ENCODE peak calls at places on chromosomes 13 and 19, in four cellular contexts. A is H9, E is Calu3, Z is left ventricle myocardium inferior. G is an unnamed sample.

GRCh38 chr19:17671906-17672305 is 16.2 kb downstream of the UNC13A start:
- DNase-seq in A (peak), Z (no peak), E (peak), G (peak)

GRCh38 chr13:55464222-55464621 is 1676.5 kb upstream of the PRR20A start:
- DNase-seq in E (no peak), A (no peak), Z (no peak), G (no peak)

GRCh38 chr13:74990992-74991391 is 491.0 kb downstream of the TBC1D4 start:
- DNase-seq in E (no peak), A (no peak), Z (no peak), G (no peak)

GRCh38 chr19:32652893-32653625 is 21.9 kb downstream of the ANKRD27 start:
- DNase-seq in E (peak), Z (peak), A (no peak), G (no peak)

GRCh38 chr19:13083627-13084026 is 19.0 kb downstream of the LYL1 start:
- DNase-seq in Z (no peak), A (no peak), E (no peak), G (no peak)

GRCh38 chr19:15101479-15102082 is 5.6 kb upstream of the SYDE1 start:
- DNase-seq in Z (no peak), A (peak), E (peak), G (peak)

GRCh38 chr19:10102787-10103236 is 334 bp upstream of the ANGPTL6 start:
- DNase-seq in Z (no peak), A (no peak), E (no peak), G (no peak)

GRCh38 chr19:40702337-40703012 is 12.0 kb upstream of the NUMBL start:
- DNase-seq in Z (peak), E (no peak), A (peak), G (no peak)

GRCh38 chr19:35459414-35460082 is 11.5 kb downstream of the FFAR2 start:
- DNase-seq in E (peak), Z (peak), A (no peak), G (no peak)

GRCh38 chr13:93316848-93317247 is 90.2 kb downstream of the GPC6 start:
- DNase-seq in A (no peak), E (no peak), Z (no peak), G (no peak)

GRCh38 chr13:106498571-106498970 is 36.9 kb downstream of the EFNB2 start:
- DNase-seq in A (no peak), E (no peak), Z (no peak), G (no peak)

GRCh38 chr13:75550159-75550567 is 572 bp downstream of the UCHL3 start:
- DNase-seq in E (peak), A (no peak), Z (no peak), G (no peak)

GRCh38 chr19:5738423-5738822 is 18.0 kb downstream of the CATSPERD start:
- DNase-seq in E (no peak), Z (no peak), A (no peak), G (no peak)

GRCh38 chr13:33205804-33206221 is 79.7 kb downstream of the STARD13 start:
- DNase-seq in A (no peak), E (no peak), Z (no peak), G (no peak)

GRCh38 chr19:34269081-34269480 is 14.7 kb downstream of the GARRE1 start:
- DNase-seq in A (no peak), Z (no peak), E (no peak), G (no peak)

GRCh38 chr19:41144403-41144802 is 30.2 kb downstream of the CYP2F1 start:
- DNase-seq in E (peak), Z (peak), A (peak), G (peak)

GRCh38 chr13:82878536-82878935 is 1003.7 kb downstream of the SLITRK1 start:
- DNase-seq in Z (no peak), E (no peak), A (no peak), G (no peak)

GRCh38 chr19:7869910-7870511 is 4.2 kb downstream of the PRR36 start:
- DNase-seq in Z (no peak), A (peak), E (no peak), G (no peak)

GRCh38 chr13:26300140-26300539 is 46.2 kb downstream of the CDK8 start:
- DNase-seq in Z (no peak), A (no peak), E (no peak), G (no peak)

GRCh38 chr19:55419089-55419488 is 11.5 kb upstream of the UBE2S start:
- DNase-seq in A (no peak), Z (no peak), E (no peak), G (no peak)

GRCh38 chr19:3801412-3802096 is 15.4 kb upstream of the MATK start:
- DNase-seq in A (peak), Z (peak), E (no peak), G (no peak)

GRCh38 chr19:8489591-8490394 is 12.6 kb downstream of the PRAM1 start:
- DNase-seq in A (peak), E (no peak), Z (no peak), G (no peak)

GRCh38 chr13:34176636-34177035 is 358.7 kb downstream of the RFC3 start:
- DNase-seq in E (no peak), A (no peak), Z (no peak), G (no peak)

DNA sequence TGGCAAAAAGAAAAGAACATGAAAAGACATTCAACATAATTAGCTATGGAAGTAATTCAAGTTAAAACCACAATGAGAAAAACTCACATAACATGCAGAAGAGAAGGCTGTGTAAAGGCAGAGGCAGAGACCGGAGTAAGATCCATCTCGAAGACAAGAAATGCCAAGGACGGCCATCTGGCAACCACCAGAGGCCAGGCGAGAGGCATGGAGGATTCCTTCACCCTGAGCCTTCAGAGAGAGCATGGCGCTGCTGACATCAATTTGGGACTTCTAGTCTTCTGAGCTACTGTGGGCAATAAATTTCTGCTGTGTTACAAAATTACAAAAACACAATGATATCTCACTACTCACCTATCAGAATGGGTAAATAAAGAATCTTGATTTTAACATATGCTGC is 381.0 kb downstream of the TSHZ3 start:
- DNase-seq in E (no peak), A (no peak), Z (no peak), G (no peak)
- TF ChIP-seq CTCF in E (no peak), A (peak), Z (no peak), G (no peak)

GRCh38 chr19:29664753-29665214 is 477 bp upstream of the PLEKHF1 start:
- DNase-seq in E (no peak), Z (no peak), A (no peak), G (no peak)
- TF ChIP-seq CTCF in E (no peak), Z (peak), A (no peak), G (peak)

GRCh38 chr13:113086031-113086750 is 19.4 kb upstream of the F7 start:
- DNase-seq in A (peak), Z (no peak), E (no peak), G (no peak)
- TF ChIP-seq CTCF in A (peak), Z (no peak), E (no peak), G (no peak)

GRCh38 chr19:47469419-47469700 is 2.3 kb downstream of the SLC8A2 start:
- DNase-seq in A (no peak), E (no peak), Z (no peak), G (no peak)
- TF ChIP-seq CTCF in A (no peak), E (no peak), Z (no peak), G (no peak)

DNA sequence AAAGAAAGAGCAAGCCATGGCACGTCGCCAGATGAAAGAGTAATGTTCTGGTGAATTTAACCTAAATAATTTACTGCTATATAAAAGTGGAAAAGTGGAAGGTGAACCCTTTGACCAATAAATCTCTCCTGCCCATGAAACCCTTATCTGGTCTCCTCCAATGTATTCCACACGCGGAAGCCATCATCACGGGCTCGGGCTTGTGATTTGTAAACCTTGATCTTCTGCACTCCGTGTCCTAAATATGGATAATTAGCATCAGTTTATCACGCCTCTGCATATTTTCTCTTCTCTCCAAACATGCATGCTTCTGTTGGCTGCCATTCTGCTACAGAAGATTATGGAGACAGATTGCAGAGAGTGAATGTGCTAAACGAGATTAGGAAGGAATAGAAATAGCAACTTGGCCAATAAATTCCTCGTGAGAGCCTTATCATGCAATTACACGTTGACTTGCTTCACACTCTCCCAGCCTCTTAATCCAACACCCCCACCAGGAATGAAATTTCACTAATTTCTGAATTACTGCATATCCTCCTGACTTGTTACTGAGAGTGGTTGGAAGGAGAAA is 34.5 kb downstream of the SOX1 start:
- DNase-seq in A (no peak), E (no peak), Z (no peak), G (no peak)
- TF ChIP-seq CTCF in A (no peak), E (no peak), Z (no peak), G (no peak)

DNA sequence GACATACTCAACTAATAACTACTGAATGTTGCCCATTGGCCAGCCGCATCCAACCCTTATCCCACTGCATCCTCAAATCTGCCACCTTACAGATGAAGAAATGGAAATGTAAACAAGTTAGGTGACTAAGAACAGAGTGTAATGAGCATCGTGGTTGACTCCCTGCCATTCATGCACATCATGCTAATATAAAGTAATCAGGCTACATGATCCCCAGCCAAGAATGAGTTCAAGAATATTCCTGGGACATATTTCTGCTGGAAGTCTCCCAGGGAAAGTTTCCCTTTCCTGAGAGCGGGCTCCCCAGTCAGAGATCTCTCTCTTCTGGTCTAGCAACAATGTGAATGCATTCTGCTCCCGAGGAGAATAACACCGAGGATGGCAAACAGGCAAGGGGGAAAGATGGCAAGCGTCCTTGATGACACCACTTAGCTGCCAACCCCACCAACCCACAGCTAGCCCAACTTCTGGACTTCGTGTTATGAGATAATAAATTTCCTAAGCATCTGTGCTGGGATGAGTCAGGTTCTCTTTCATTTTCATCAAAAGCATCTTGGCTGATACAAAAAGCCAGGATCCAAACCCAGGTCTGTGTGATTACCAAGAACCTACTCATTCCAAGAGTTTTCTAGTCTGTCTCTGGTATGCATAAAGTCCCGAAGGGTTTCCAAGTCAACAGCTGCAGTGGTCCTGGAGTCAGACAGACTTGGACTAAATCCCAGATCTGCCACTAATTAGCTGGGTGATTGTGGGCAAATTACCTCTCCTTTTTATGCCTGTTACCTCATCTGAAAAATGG is 55.7 kb upstream of the SERP2 start:
- DNase-seq in A (no peak), Z (no peak), E (no peak), G (no peak)
- TF ChIP-seq CTCF in A (no peak), Z (no peak), E (no peak), G (no peak)

DNA sequence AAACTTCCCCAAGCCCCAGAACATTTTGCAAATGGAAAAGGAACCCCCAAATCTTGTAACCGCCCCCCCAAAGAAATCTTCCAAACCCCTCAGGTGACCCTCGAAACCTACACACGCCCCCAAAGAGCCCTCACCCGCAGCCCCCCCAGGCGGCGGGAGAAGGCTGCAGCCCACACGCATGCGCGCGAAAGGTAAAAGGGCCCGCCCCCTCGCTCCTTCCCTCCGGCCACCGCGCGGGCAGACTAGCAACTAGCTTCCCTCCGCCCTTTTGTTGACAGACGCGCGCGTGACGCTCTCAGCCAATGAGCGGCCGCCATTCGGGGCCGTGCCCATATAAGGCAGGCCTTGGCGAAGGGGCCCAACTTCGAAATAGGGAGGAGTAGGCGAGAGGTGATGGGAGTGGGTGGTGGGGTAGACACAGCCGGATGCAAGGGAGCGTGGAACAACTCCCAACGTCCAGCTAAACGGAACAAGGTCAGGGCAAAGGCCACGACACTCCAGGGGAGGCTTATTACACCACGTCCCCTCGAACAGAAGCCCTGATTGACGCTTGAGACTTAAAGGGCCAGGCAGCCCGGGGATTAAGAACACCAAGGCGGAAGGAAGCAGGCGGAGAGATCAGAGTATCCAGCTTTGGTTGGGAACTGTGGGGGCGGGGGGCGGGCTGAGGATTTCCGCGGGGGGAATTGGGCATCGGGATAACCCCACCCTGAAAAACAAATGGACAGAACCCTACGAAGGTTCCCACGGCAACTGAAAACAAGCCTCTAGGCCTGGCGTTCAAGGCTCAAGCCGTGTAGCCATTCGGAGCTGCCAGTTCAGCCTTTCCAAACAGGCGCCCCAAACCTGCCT is 13.3 kb downstream of the FBXO46 start:
- DNase-seq in E (peak), Z (peak), A (peak), G (peak)
- TF ChIP-seq CTCF in E (no peak), Z (peak), A (no peak), G (no peak)

G was measured in neural crest cell.